ENCODE peak calls at places on chromosomes 7 and 10, in seven cellular contexts. L is stomach, D is Panc1, H is spleen, N is sigmoid colon, W is breast epithelium, S is prostate gland. A is an unnamed sample.

GRCh38 chr7:123594813-123595241 is 6.8 kb upstream of the ASB15 start:
- DNase-seq in L (no peak), D (no peak), H (peak; percentile 47), N (no peak), W (no peak), S (no peak), A (no peak)

GRCh38 chr10:76150139-76150885 is 718.9 kb downstream of the LRMDA start:
- DNase-seq in L (peak; percentile 30), D (no peak), H (no peak), N (no peak), W (no peak), S (peak; percentile 36), A (no peak)

GRCh38 chr10:49081532-49082275 is 33.6 kb downstream of the VSTM4 start:
- DNase-seq in L (peak; percentile 25), D (no peak), H (no peak), N (no peak), W (no peak), S (no peak), A (no peak)

GRCh38 chr7:44489955-44490350 is 505 bp downstream of the NUDCD3 start:
- DNase-seq in L (peak; percentile 25), D (no peak), H (no peak), N (no peak), W (no peak), S (peak; percentile 21), A (no peak)

GRCh38 chr7:150876817-150877526 is 24.7 kb downstream of the AOC1 start:
- DNase-seq in L (peak; percentile 57), D (no peak), H (peak; percentile 74), N (peak; percentile 78), W (peak; percentile 79), S (peak; percentile 32), A (peak; percentile 80)

GRCh38 chr10:71419750-71420149 is 23.0 kb downstream of the CDH23 start:
- DNase-seq in L (no peak), D (no peak), H (no peak), N (no peak), W (no peak), S (no peak), A (no peak)

GRCh38 chr7:155346285-155346684 is 48.6 kb downstream of the INSIG1 start:
- DNase-seq in L (no peak), D (no peak), H (no peak), N (no peak), W (no peak), S (no peak), A (peak; percentile 13)

GRCh38 chr10:132334883-132335188 is 2.8 kb downstream of the LRRC27 start:
- DNase-seq in L (no peak), D (no peak), H (no peak), N (no peak), W (no peak), S (no peak), A (no peak)

GRCh38 chr10:93206652-93207051 is 133.0 kb downstream of the CYP26A1 start:
- DNase-seq in L (no peak), D (no peak), H (no peak), N (no peak), W (no peak), S (no peak), A (no peak)

GRCh38 chr10:125812128-125812527 is 10.9 kb downstream of the UROS start:
- DNase-seq in L (no peak), D (no peak), H (no peak), N (no peak), W (no peak), S (no peak), A (no peak)

GRCh38 chr7:8133188-8133848 is 128.6 kb downstream of the ICA1 start:
- DNase-seq in L (no peak), D (no peak), H (no peak), N (no peak), W (no peak), S (no peak), A (no peak)

GRCh38 chr7:40571796-40572195 is 437.0 kb downstream of the SUGCT start:
- DNase-seq in L (no peak), D (no peak), H (no peak), N (no peak), W (no peak), S (no peak), A (no peak)

GRCh38 chr10:18060217-18060616 is 80.0 kb upstream of the CACNB2 start:
- DNase-seq in L (no peak), D (no peak), H (no peak), N (peak; percentile 87), W (no peak), S (no peak), A (no peak)

DNA sequence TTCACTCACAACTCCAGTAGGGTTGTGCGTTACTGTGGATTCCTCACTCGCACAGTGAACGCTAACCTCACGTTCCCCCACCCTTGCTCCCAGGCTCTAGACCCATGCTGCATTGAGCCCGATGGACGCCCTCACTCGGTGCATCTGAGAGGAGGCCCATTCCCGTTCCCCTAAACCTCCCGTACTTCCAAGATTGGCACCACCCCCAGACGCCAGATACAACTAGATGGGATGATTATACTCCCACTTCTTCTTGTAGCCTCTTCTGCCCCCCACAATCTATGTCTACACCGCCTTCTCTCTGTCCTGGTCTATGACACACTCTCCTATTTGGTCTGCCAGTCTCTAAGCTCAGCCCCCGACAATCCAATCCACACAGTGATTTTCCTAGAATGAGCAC is 57.3 kb upstream of the NCAPG2 start:
- DNase-seq in L (no peak), D (no peak), H (no peak), N (no peak), W (no peak), S (no peak), A (no peak)
- TF ChIP-seq POLR2AphosphoS5 in L (no peak), D (no peak), H (no peak), N (no peak), W (no peak), S (no peak), A (no peak)

GRCh38 chr7:2612445-2613112 is 19.2 kb upstream of the TTYH3 start:
- DNase-seq in L (peak; percentile 50), D (no peak), H (no peak), N (no peak), W (no peak), S (no peak), A (no peak)

GRCh38 chr7:2611921-2612320 is 19.9 kb upstream of the TTYH3 start:
- DNase-seq in L (no peak), D (no peak), H (no peak), N (no peak), W (no peak), S (no peak), A (no peak)

GRCh38 chr7:2614646-2615330 is 17.0 kb upstream of the TTYH3 start:
- DNase-seq in L (no peak), D (no peak), H (no peak), N (no peak), W (no peak), S (no peak), A (no peak)

GRCh38 chr7:2613926-2614613 is 17.7 kb upstream of the TTYH3 start:
- DNase-seq in L (no peak), D (no peak), H (no peak), N (peak; percentile 93), W (peak; percentile 74), S (peak; percentile 74), A (no peak)

DNA sequence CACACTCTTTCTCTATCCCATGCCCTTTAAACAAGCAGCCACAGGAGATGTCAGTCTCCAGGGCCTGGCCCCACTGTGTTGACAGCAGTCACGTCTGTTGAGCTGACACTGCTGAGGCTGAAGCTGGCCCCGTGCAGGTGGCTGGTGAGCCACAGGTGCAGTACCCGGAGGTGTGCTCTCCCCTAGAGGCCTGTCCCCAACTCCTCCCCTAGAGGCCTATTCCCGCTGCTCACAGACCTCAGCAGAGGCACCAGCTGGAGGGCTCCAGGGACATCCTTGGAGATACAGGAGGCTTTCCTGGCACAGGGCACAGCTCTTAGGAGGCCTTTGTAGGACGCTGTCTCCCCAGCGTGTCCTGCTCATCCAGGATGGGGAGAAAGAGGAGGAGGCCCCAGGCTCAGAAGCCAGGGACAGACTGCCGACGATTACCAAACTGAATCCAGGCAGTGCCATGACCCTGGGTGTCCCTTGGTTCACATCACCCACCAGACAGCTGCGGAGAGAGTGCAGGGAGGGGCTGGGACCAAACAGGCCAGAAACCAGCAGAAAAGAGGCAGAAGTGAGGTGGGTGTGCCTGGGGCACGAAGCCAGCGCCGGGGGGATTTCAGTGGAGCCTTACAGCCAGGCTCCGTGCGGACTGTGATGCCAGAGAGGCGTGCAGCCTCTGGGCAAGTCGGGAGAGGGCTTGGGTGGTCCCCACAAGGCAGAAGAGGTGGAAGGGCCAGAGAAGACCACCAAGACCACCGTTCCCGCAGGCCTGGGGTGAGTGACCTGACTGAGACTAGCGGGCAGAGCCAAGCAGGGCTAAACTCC is 18.5 kb upstream of the TTYH3 start:
- DNase-seq in L (no peak), D (no peak), H (no peak), N (no peak), W (no peak), S (no peak), A (no peak)
- H3K27ac ChIP-seq in L (no peak overlapping the region), D (no peak overlapping the region), H (no peak overlapping the region), N (no peak overlapping the region), W (peak overlapping the region; percentile 68), S (no peak overlapping the region), A (peak overlapping the region; percentile 71)

DNA sequence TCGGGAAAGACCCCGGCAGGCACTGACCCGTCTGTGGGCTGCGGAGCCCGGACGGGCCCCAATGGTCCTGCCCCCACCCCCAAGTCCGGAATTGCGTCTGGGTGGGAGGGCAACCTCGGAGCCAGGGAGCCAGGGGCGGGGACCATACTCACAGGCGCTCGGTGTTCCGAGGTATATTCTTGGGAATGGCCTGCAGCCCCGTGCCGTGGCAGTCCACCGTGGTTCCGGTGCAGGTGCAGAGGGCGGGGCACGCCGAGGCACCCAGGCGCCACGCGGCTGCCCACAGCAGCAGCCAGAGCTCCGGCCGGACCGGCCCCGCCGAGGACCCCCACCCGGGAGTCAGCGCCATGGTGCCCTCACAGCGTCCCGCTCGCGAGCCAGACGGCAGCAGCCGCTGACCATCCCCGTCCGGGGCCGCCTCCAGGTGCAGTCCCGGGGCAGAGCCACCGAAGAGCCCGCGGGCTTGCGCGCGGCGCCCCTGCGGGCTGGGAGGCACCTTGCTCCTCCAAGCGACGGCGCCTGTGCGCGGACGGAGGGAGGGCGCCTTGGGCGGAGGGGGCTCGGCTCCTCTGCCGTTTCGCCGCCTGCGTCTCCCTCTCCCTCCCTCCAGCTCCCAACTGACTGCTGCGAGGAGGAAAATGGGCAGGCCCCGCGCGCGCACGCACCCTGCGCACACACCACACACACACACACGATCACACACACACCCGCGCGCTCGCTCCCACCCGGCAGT is at the start of gene SLIT1:
- DNase-seq in L (no peak), D (no peak), H (peak; percentile 72), N (no peak), W (no peak), S (no peak), A (no peak)
- TF ChIP-seq POLR2AphosphoS5 in L (no peak), D (no peak), H (no peak), N (no peak), W (no peak), S (no peak), A (no peak)

DNA sequence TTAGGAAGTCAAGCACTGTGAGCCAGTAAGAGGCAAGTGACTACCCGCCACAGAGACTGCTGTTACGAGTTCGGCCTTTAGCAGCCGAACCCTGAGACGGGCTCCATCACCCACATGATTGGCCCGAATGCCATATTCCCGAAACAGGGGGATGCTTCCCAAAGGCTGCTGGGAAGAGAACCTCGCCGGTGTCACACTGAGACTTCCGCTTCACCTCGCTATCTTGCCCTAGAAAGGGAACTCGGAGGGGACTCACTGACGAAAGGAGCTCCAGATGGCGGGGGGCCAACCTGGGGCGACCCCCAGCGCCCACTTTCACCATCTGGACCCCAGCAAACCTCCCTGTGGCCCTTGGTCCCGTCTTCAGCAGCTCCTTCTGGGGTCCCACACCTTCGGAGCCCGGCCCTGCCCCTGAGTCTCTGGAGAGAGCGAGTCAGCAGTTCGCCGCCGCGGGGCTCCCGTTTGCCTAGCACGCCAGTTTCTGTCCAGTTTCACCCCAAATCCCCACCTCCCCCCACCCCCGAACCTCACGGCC is 547 bp downstream of the HPS1 start:
- DNase-seq in L (peak; percentile 35), D (no peak), H (peak; percentile 92), N (peak; percentile 78), W (no peak), S (no peak), A (no peak)
- H3K27ac ChIP-seq in L (peak overlapping the region; percentile 88), D (peak overlapping the region; percentile 98), H (peak overlapping the region; percentile 92), N (peak overlapping the region; percentile 88), W (peak overlapping the region; percentile 98), S (peak overlapping the region; percentile 85), A (peak overlapping the region; percentile 93)

A was measured in suprapubic skin.